ENCODE peak calls at places on chromosome 1, in four cellular contexts. Q is neural progenitor cell, M is PC-3, P is GM23248. R is an unnamed sample.

GRCh38 chr1:43732132-43732531 is 24.8 kb downstream of the ST3GAL3 start:
- DNase-seq in Q (no peak), M (no peak), P (no peak), R (no peak)

GRCh38 chr1:207745839-207746767 is 5.8 kb upstream of the CD46 start:
- DNase-seq in Q (no peak), M (peak; percentile 71), P (no peak), R (no peak)

GRCh38 chr1:219585837-219586465 is 27.0 kb downstream of the ZC3H11B start:
- DNase-seq in Q (no peak), M (no peak), P (no peak), R (no peak)

GRCh38 chr1:215682232-215682631 is 115.1 kb downstream of the KCTD3 start:
- DNase-seq in Q (no peak), M (peak; percentile 74), P (peak; percentile 18), R (peak; percentile 7)

GRCh38 chr1:232352956-232353355 is 277.0 kb downstream of the SIPA1L2 start:
- DNase-seq in Q (no peak), M (no peak), P (no peak), R (no peak)

GRCh38 chr1:183942933-183943693 is 94.4 kb downstream of the COLGALT2 start:
- DNase-seq in Q (peak; percentile 84), M (peak; percentile 79), P (peak; percentile 67), R (no peak)

GRCh38 chr1:19342894-19343616 is 30.9 kb downstream of the SLC66A1 start:
- DNase-seq in Q (no peak), M (no peak), P (no peak), R (no peak)

GRCh38 chr1:46180082-46180616 is 3.9 kb upstream of the P3R3URF start:
- DNase-seq in Q (peak; percentile 54), M (peak; percentile 72), P (no peak), R (peak; percentile 80)

GRCh38 chr1:185853739-185854138 is 119.5 kb downstream of the HMCN1 start:
- DNase-seq in Q (no peak), M (peak; percentile 86), P (peak; percentile 87), R (no peak)

GRCh38 chr1:84653130-84653680 is 37.1 kb downstream of the SSX2IP start:
- DNase-seq in Q (no peak), M (peak; percentile 47), P (peak; percentile 48), R (peak; percentile 13)

GRCh38 chr1:205271277-205271676 is 43.5 kb downstream of the TMCC2 start:
- DNase-seq in Q (no peak), M (peak; percentile 35), P (peak; percentile 57), R (no peak)

GRCh38 chr1:167090289-167090942 is at the start of gene GPA33:
- DNase-seq in Q (no peak), M (no peak), P (no peak), R (no peak)

GRCh38 chr1:27605796-27606707 is 2.1 kb upstream of the AHDC1 start:
- DNase-seq in Q (peak; percentile 88), M (peak; percentile 69), P (peak; percentile 76), R (peak; percentile 89)

GRCh38 chr1:209689484-209689883 is 14.3 kb downstream of the G0S2 start:
- DNase-seq in Q (no peak), M (peak; percentile 65), P (no peak), R (no peak)

GRCh38 chr1:7752512-7753417 is 18.3 kb upstream of the VAMP3 start:
- DNase-seq in Q (peak; percentile 90), M (peak; percentile 78), P (peak; percentile 81), R (peak; percentile 90)

GRCh38 chr1:177185209-177185608 is 14.5 kb downstream of the BRINP2 start:
- DNase-seq in Q (peak; percentile 29), M (peak; percentile 52), P (peak; percentile 46), R (peak; percentile 69)

GRCh38 chr1:40750326-40750975 is 33.1 kb upstream of the KCNQ4 start:
- DNase-seq in Q (no peak), M (peak; percentile 52), P (peak; percentile 42), R (no peak)

GRCh38 chr1:53642607-53643006 is 96.4 kb downstream of the GLIS1 start:
- DNase-seq in Q (no peak), M (no peak), P (no peak), R (no peak)

GRCh38 chr1:110150330-110151174 is at the start of gene SLC6A17:
- DNase-seq in Q (peak; percentile 75), M (no peak), P (peak; percentile 91), R (peak; percentile 75)

GRCh38 chr1:228160201-228160761 is 5.3 kb upstream of the IBA57 start:
- DNase-seq in Q (no peak), M (no peak), P (no peak), R (no peak)

GRCh38 chr1:230087034-230087721 is 20.1 kb downstream of the GALNT2 start:
- DNase-seq in Q (no peak), M (no peak), P (no peak), R (no peak)
- H3F3A ChIP-seq in Q (no peaks in the 10 kb centered on the region), M (peaks cover 42% of the 10 kb centered on the region), P (peaks cover 76% of the 10 kb centered on the region), R (peaks cover 8% of the 10 kb centered on the region)

GRCh38 chr1:201591348-201591747 is 52.4 kb downstream of the NAV1 start:
- DNase-seq in Q (no peak), M (no peak), P (no peak), R (peak; percentile 44)
- H3F3A ChIP-seq in Q (no peaks in the 10 kb centered on the region), M (no peaks in the 10 kb centered on the region), P (peaks cover 38% of the 10 kb centered on the region), R (peaks cover 6% of the 10 kb centered on the region)

GRCh38 chr1:39564941-39565340 is 11.6 kb downstream of the PABPC4 start:
- DNase-seq in Q (no peak), M (no peak), P (no peak), R (no peak)
- H3F3A ChIP-seq in Q (peaks cover 24% of the 10 kb centered on the region), M (no peaks in the 10 kb centered on the region), P (peaks cover 42% of the 10 kb centered on the region), R (peaks cover 58% of the 10 kb centered on the region)

GRCh38 chr1:197976368-197976767 is 59.2 kb downstream of the LHX9 start:
- DNase-seq in Q (no peak), M (peak; percentile 63), P (no peak), R (no peak)
- H3F3A ChIP-seq in Q (no peaks in the 10 kb centered on the region), M (no peaks in the 10 kb centered on the region), P (no peaks in the 10 kb centered on the region), R (no peaks in the 10 kb centered on the region)

GRCh38 chr1:23980725-23981063 is 567 bp upstream of the SRSF10 start:
- DNase-seq in Q (peak; percentile 23), M (peak; percentile 55), P (peak; percentile 58), R (peak; percentile 47)
- H3F3A ChIP-seq in Q (peaks cover 10% of the 10 kb centered on the region), M (no peaks in the 10 kb centered on the region), P (no peaks in the 10 kb centered on the region), R (no peaks in the 10 kb centered on the region)

DNA sequence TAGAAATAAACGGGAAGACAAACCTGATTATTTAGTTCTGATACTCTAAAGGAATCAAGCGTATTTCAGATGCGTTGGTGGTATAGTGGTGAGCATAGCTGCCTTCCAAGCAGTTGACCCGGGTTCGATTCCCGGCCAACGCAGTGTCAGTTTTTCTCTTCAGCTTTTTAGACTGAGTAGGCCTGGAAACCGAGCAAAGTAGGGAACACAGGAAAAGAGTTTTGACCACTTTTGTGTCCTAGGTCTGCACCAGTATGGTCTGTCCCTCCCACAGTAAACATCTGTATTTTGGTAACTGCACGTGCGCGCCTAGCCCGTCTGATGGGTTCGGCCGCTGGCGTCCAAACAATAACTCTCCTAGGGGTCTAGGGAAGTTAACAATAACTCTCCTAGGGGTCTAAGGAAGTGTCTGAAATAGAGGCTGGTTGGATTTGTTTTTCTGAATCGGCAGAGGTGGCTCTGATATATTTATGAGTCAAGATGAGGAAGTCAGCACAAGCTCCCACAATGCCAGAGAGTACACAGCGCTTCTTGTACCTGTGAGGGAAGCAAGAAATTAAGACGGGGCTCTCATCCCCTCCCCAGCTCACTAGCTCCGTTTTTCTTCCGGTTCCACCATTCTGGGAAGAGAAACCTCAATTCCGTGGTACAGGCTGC is 15.6 kb upstream of the HJV start:
- DNase-seq in Q (peak; percentile 83), M (peak; percentile 97), P (peak; percentile 91), R (peak; percentile 85)
- H3F3A ChIP-seq in Q (peaks cover 46% of the 10 kb centered on the region), M (peaks cover 6% of the 10 kb centered on the region), P (peaks cover 32% of the 10 kb centered on the region), R (peaks cover 8% of the 10 kb centered on the region)